ENCODE peak calls at places on chromosomes 16 and 17, in four cellular contexts. P is CD8-positive, alpha-beta T cell; J is A549; F is mammary epithelial cell. W is an unnamed sample.
A peak's percentile ranks its signal among the peaks of the same experiment; 100 is the strongest.

GRCh38 chr17:38451840-38452529 is 23.7 kb downstream of the ARHGAP23 start:
- DNase-seq in J (no peak), F (no peak), P (no peak), W (peak; percentile 93)

GRCh38 chr17:65723356-65723928 is 162.0 kb upstream of the AXIN2 start:
- DNase-seq in J (no peak), P (no peak), F (no peak), W (peak; percentile 41)

GRCh38 chr17:35898283-35899070 is 18.3 kb upstream of the CCL5 start:
- DNase-seq in J (no peak), P (peak; percentile 68), F (no peak), W (no peak)

GRCh38 chr16:89289428-89290395 is 72.2 kb downstream of the ZNF778 start:
- DNase-seq in P (peak; percentile 68), F (peak; percentile 39), J (peak; percentile 99), W (peak; percentile 77)

GRCh38 chr16:65038125-65038524 is 83.7 kb downstream of the CDH11 start:
- DNase-seq in P (no peak), J (no peak), F (no peak), W (no peak)

GRCh38 chr17:76139801-76140660 is 1.0 kb downstream of the FOXJ1 start:
- DNase-seq in J (no peak), P (peak; percentile 74), F (no peak), W (peak; percentile 26)

GRCh38 chr16:55480228-55480655 is 1.2 kb downstream of the MMP2 start:
- DNase-seq in F (peak; percentile 59), P (no peak), J (no peak), W (peak; percentile 98)

GRCh38 chr16:27461483-27462171 is 59.7 kb downstream of the IL21R start:
- DNase-seq in J (no peak), P (no peak), F (no peak), W (no peak)

GRCh38 chr17:7951143-7951792 is 19.3 kb downstream of the CNTROB start:
- DNase-seq in J (no peak), F (no peak), P (no peak), W (no peak)

GRCh38 chr16:68436581-68436980 is 11.7 kb downstream of the SMPD3 start:
- DNase-seq in P (no peak), F (no peak), J (no peak), W (no peak)

GRCh38 chr16:430904-431303 is 5.5 kb downstream of the RAB11FIP3 start:
- DNase-seq in J (no peak), F (no peak), P (no peak), W (no peak)

GRCh38 chr16:9976641-9977040 is 205.6 kb downstream of the GRIN2A start:
- DNase-seq in F (no peak), J (no peak), P (no peak), W (no peak)

GRCh38 chr17:27669136-27669535 is 38.1 kb downstream of the LGALS9 start:
- DNase-seq in P (no peak), J (no peak), F (no peak), W (no peak)

GRCh38 chr16:8914098-8914497 is 31.9 kb downstream of the LITAFD start:
- DNase-seq in F (no peak), J (no peak), P (no peak), W (no peak)

GRCh38 chr17:39754958-39755549 is 17.3 kb downstream of the GRB7 start:
- DNase-seq in P (no peak), J (no peak), F (no peak), W (peak; percentile 33)

GRCh38 chr17:17146791-17147406 is 59.2 kb downstream of the PLD6 start:
- DNase-seq in P (no peak), J (peak; percentile 55), F (no peak), W (peak; percentile 44)

GRCh38 chr17:82287849-82288601 is 14.5 kb upstream of the CSNK1D start:
- DNase-seq in J (peak; percentile 85), F (no peak), P (no peak), W (no peak)

GRCh38 chr17:55237826-55238196 is 26.9 kb upstream of the HLF start:
- DNase-seq in F (no peak), J (no peak), P (no peak), W (no peak)

GRCh38 chr17:34706029-34706428 is 126.6 kb downstream of the TMEM132E start:
- DNase-seq in J (no peak), P (no peak), F (no peak), W (peak; percentile 51)

GRCh38 chr17:75457047-75457654 is 716 bp downstream of the TMEM94 start:
- DNase-seq in P (no peak), J (no peak), F (peak; percentile 15), W (peak; percentile 73)

GRCh38 chr17:17499402-17500145 is 3.4 kb upstream of the RASD1 start:
- DNase-seq in J (no peak), P (no peak), F (no peak), W (no peak)

GRCh38 chr17:75625813-75626486 is 7.3 kb upstream of the SMIM5 start:
- DNase-seq in J (peak; percentile 82), P (no peak), F (no peak), W (peak; percentile 44)

GRCh38 chr16:80299416-80299815 is 241.4 kb upstream of the DYNLRB2 start:
- DNase-seq in P (no peak), F (no peak), J (no peak), W (no peak)

GRCh38 chr17:46194393-46195216 is 1.4 kb upstream of the KANSL1 start:
- DNase-seq in F (no peak), J (peak; percentile 84), P (peak; percentile 59), W (peak; percentile 81)

GRCh38 chr16:10983175-10983558 is 38.8 kb downstream of the CLEC16A start:
- DNase-seq in F (no peak), J (no peak), P (no peak), W (no peak)

GRCh38 chr16:2475413-2476344 is 752 bp downstream of the TBC1D24 start:
- DNase-seq in P (peak; percentile 51), J (peak; percentile 21), F (no peak), W (peak; percentile 33)

GRCh38 chr17:39485555-39485954 is 24.3 kb downstream of the CDK12 start:
- DNase-seq in P (no peak), F (peak; percentile 94), J (no peak), W (peak; percentile 97)

GRCh38 chr16:8646271-8646670 is 24.8 kb downstream of the METTL22 start:
- DNase-seq in F (no peak), P (no peak), J (no peak), W (no peak)

GRCh38 chr16:64991011-64991410 is 130.9 kb downstream of the CDH11 start:
- DNase-seq in P (no peak), J (no peak), F (no peak), W (peak; percentile 74)

GRCh38 chr17:61627658-61628057 is 36.6 kb upstream of the NACA2 start:
- DNase-seq in P (no peak), J (no peak), F (no peak), W (no peak)

GRCh38 chr16:11296706-11297491 is 15.8 kb upstream of the PRM1 start:
- DNase-seq in F (peak; percentile 50), P (no peak), J (no peak), W (no peak)

GRCh38 chr16:56352351-56353053 is 72.8 kb downstream of the AMFR start:
- DNase-seq in P (no peak), J (no peak), F (no peak), W (no peak)

GRCh38 chr17:65294184-65294719 is 157.1 kb downstream of the RGS9 start:
- DNase-seq in J (peak; percentile 89), F (peak; percentile 28), P (peak; percentile 62), W (peak; percentile 83)

GRCh38 chr17:28735242-28735722 is 6.7 kb downstream of the NEK8 start:
- DNase-seq in F (peak; percentile 60), J (no peak), P (no peak), W (no peak)

GRCh38 chr17:81968850-81969812 is 8.1 kb upstream of the NOTUM start:
- DNase-seq in P (no peak), J (no peak), F (no peak), W (no peak)

GRCh38 chr17:82909322-82909904 is 69.6 kb upstream of the ZNF750 start:
- DNase-seq in P (peak; percentile 92), J (no peak), F (no peak), W (no peak)

GRCh38 chr17:77280304-77280910 is 139.6 kb downstream of the SEC14L1 start:
- DNase-seq in F (peak; percentile 95), P (no peak), J (no peak), W (peak; percentile 89)

GRCh38 chr16:396199-396598 is 800 bp upstream of the NME4 start:
- DNase-seq in F (no peak), P (no peak), J (no peak), W (no peak)

GRCh38 chr16:60151987-60152386 is 1417.9 kb upstream of the GOT2 start:
- DNase-seq in F (peak; percentile 25), P (no peak), J (peak; percentile 7), W (no peak)

DNA sequence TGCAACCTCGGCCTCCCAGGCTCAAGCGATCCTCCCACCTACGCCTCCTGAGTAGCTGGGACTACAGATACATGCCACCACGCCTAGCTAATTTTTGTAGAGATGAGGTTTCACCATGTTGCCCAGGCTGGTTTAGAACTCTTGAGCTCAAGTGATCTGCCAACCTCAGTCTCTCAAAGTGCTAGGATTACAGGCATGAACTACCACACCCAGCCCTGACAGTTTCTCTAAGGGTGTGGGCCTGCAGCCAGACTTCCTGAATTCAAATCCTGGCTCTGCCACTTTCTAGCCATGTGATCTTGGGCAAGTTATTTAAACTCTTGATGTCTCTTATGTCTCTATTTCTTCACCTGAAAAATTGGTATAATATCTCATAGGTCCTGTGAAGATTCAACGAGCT is 5.6 kb downstream of the CUEDC1 start:
- DNase-seq in P (no peak), J (no peak), F (peak; percentile 40), W (peak; percentile 64)
- H3K4me1 ChIP-seq in P (peaks cover 6% of the 10 kb centered on the region), J (peaks cover 93% of the 10 kb centered on the region), F (peaks cover 39% of the 10 kb centered on the region), W (peaks cover 82% of the 10 kb centered on the region)

GRCh38 chr17:44111777-44112176 is 11.7 kb downstream of the HDAC5 start:
- DNase-seq in P (no peak), F (no peak), J (no peak), W (no peak)
- H3K4me1 ChIP-seq in P (peaks cover 28% of the 10 kb centered on the region), F (peaks cover 11% of the 10 kb centered on the region), J (peaks cover 59% of the 10 kb centered on the region), W (peaks cover 41% of the 10 kb centered on the region)

GRCh38 chr17:1203967-1204291 is 24.1 kb upstream of the ABR start:
- DNase-seq in F (no peak), P (no peak), J (peak; percentile 75), W (no peak)
- H3K4me1 ChIP-seq in F (peaks cover 5% of the 10 kb centered on the region), P (peaks cover 42% of the 10 kb centered on the region), J (no peaks in the 10 kb centered on the region), W (no peaks in the 10 kb centered on the region)

GRCh38 chr17:1193300-1193699 is 13.5 kb upstream of the ABR start:
- DNase-seq in F (no peak), J (no peak), P (no peak), W (no peak)

GRCh38 chr17:1197379-1197778 is 17.6 kb upstream of the ABR start:
- DNase-seq in P (no peak), F (no peak), J (no peak), W (peak; percentile 65)

GRCh38 chr17:1197781-1198490 is 18.2 kb upstream of the ABR start:
- DNase-seq in F (no peak), J (no peak), P (peak; percentile 77), W (peak; percentile 13)

GRCh38 chr17:1200440-1200839 is 20.7 kb upstream of the ABR start:
- DNase-seq in F (no peak), P (no peak), J (no peak), W (no peak)

DNA sequence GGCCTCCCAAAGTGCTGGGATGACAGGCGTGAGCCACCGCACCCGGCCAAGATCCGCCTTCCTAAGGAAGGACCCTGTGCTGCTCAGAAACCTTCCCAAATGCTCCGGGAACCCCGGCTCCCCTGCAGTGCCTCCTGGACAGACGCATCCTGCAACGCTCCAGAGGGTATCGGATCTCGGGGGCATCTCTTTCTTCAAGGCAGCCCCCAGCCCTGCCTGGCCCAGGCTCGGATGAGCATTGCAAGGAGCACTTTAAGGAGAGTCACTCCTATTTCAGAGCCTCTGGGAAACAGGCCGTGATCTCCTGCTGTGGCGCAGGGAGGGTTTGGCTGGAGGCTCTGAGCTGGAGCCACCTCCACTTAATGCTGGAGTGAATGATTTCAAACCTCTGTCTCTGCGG is 17.2 kb upstream of the ABR start:
- DNase-seq in F (no peak), P (no peak), J (no peak), W (no peak)
- H3K4me1 ChIP-seq in F (no peaks in the 10 kb centered on the region), P (peaks cover 52% of the 10 kb centered on the region), J (no peaks in the 10 kb centered on the region), W (peaks cover 9% of the 10 kb centered on the region)

W was measured in GM23248.